ENCODE peak calls at places on chromosomes 4 and X, in nine cellular contexts. L is spleen, P is mucosa of descending colon, Y is fibroblast of the aortic adventitia, C is GM06990, K is A549, W is colonic mucosa, G is right atrium auricular region, Z is cardiac muscle cell. U is an unnamed sample.

GRCh38 chrX:13747836-13748235 is 13.3 kb downstream of the OFD1 start:
- DNase-seq in L (no peak), P (no peak), Y (peak), C (no peak), K (peak), W (peak), G (no peak), Z (peak), U (peak)

GRCh38 chrX:107025538-107025937 is 25.5 kb upstream of the MORC4 start:
- DNase-seq in L (no peak), P (no peak), Y (peak), C (peak), K (peak), W (no peak), G (no peak), Z (peak), U (no peak)

GRCh38 chrX:132023896-132024386 is 839 bp downstream of the STK26 start:
- DNase-seq in L (peak), P (peak), Y (no peak), C (peak), K (peak), W (peak), G (no peak), Z (no peak), U (no peak)

GRCh38 chrX:65528705-65529340 is 5.8 kb downstream of the LAS1L start:
- DNase-seq in L (no peak), P (peak), Y (peak), C (no peak), K (peak), W (peak), G (peak), Z (peak), U (peak)

GRCh38 chr4:11628093-11628725 is 199.5 kb upstream of the HS3ST1 start:
- DNase-seq in L (no peak), P (no peak), Y (peak), C (no peak), K (no peak), W (no peak), G (no peak), Z (peak), U (no peak)

GRCh38 chr4:87078987-87079469 is 141.4 kb downstream of the KLHL8 start:
- DNase-seq in L (no peak), P (no peak), Y (peak), C (no peak), K (no peak), W (no peak), G (peak), Z (peak), U (no peak)

GRCh38 chr4:134422776-134423175 is 221.2 kb upstream of the PABPC4L start:
- DNase-seq in L (no peak), P (no peak), Y (no peak), C (no peak), K (no peak), W (no peak), G (no peak), Z (no peak), U (no peak)

GRCh38 chr4:1323635-1324442 is 23.2 kb upstream of the UVSSA start:
- DNase-seq in L (peak), P (peak), Y (peak), C (no peak), K (peak), W (no peak), G (no peak), Z (peak), U (no peak)

GRCh38 chrX:153761863-153762262 is 2.2 kb upstream of the PLXNB3 start:
- DNase-seq in L (peak), P (no peak), Y (no peak), C (no peak), K (no peak), W (no peak), G (no peak), Z (no peak), U (no peak)

GRCh38 chrX:32483534-32484136 is 727.7 kb downstream of the DMD start:
- DNase-seq in L (no peak), P (no peak), Y (no peak), C (no peak), K (no peak), W (no peak), G (no peak), Z (no peak), U (no peak)

GRCh38 chrX:47497274-47497673 is 14.3 kb upstream of the ZNF41 start:
- DNase-seq in L (no peak), P (no peak), Y (peak), C (no peak), K (no peak), W (no peak), G (no peak), Z (peak), U (no peak)

GRCh38 chr4:142407569-142407968 is 438.5 kb downstream of the INPP4B start:
- DNase-seq in L (no peak), P (no peak), Y (peak), C (no peak), K (no peak), W (no peak), G (no peak), Z (peak), U (no peak)

GRCh38 chr4:94504545-94504944 is 52.8 kb downstream of the PDLIM5 start:
- DNase-seq in L (no peak), P (no peak), Y (no peak), C (no peak), K (no peak), W (no peak), G (no peak), Z (peak), U (no peak)

GRCh38 chrX:148556498-148556897 is 56.1 kb downstream of the AFF2 start:
- DNase-seq in L (no peak), P (no peak), Y (no peak), C (no peak), K (no peak), W (no peak), G (no peak), Z (no peak), U (no peak)

GRCh38 chr4:1567808-1568581 is 116.1 kb downstream of the FAM53A start:
- DNase-seq in L (peak), P (peak), Y (no peak), C (no peak), K (no peak), W (no peak), G (no peak), Z (no peak), U (no peak)

GRCh38 chr4:144645102-144645469 is 870 bp upstream of the HHIP start:
- DNase-seq in L (no peak), P (peak), Y (peak), C (peak), K (no peak), W (no peak), G (no peak), Z (no peak), U (peak)

GRCh38 chr4:20589436-20589835 is 110.8 kb upstream of the PACRGL start:
- DNase-seq in L (no peak), P (no peak), Y (no peak), C (no peak), K (no peak), W (peak), G (no peak), Z (no peak), U (no peak)

GRCh38 chrX:94361241-94361640 is 687.2 kb downstream of the FAM133A start:
- DNase-seq in L (no peak), P (no peak), Y (no peak), C (no peak), K (no peak), W (no peak), G (no peak), Z (no peak), U (no peak)

GRCh38 chrX:84724576-84724975 is 222.3 kb upstream of the HDX start:
- DNase-seq in L (no peak), P (no peak), Y (no peak), C (no peak), K (no peak), W (no peak), G (no peak), Z (no peak), U (no peak)

GRCh38 chr4:145440292-145441007 is 41.2 kb upstream of the SMAD1 start:
- DNase-seq in L (no peak), P (no peak), Y (no peak), C (no peak), K (no peak), W (no peak), G (no peak), Z (no peak), U (no peak)

GRCh38 chrX:15474058-15474457 is 19.1 kb downstream of the PIR start:
- DNase-seq in L (no peak), P (no peak), Y (no peak), C (no peak), K (no peak), W (no peak), G (no peak), Z (no peak), U (no peak)

GRCh38 chr4:175308236-175308635 is 390.1 kb downstream of the ADAM29 start:
- DNase-seq in L (no peak), P (no peak), Y (peak), C (no peak), K (no peak), W (no peak), G (no peak), Z (no peak), U (no peak)

GRCh38 chr4:138919094-138919936 is 96.3 kb upstream of the NOCT start:
- DNase-seq in L (peak), P (peak), Y (peak), C (no peak), K (peak), W (peak), G (peak), Z (peak), U (peak)

GRCh38 chr4:184349283-184350039 is 124.9 kb downstream of the IRF2 start:
- DNase-seq in L (no peak), P (peak), Y (no peak), C (no peak), K (no peak), W (peak), G (no peak), Z (no peak), U (peak)

GRCh38 chr4:113921089-113921842 is 58.2 kb downstream of the ARSJ start:
- DNase-seq in L (no peak), P (no peak), Y (peak), C (no peak), K (no peak), W (no peak), G (no peak), Z (peak), U (no peak)

GRCh38 chr4:85116008-85116407 is 149.5 kb upstream of the WDFY3 start:
- DNase-seq in L (no peak), P (no peak), Y (no peak), C (no peak), K (no peak), W (no peak), G (no peak), Z (no peak), U (peak)

GRCh38 chrX:104342065-104342464 is 87.3 kb upstream of the ESX1 start:
- DNase-seq in L (no peak), P (no peak), Y (no peak), C (no peak), K (no peak), W (no peak), G (no peak), Z (no peak), U (no peak)

GRCh38 chr4:100929753-100930152 is 411.9 kb upstream of the EMCN start:
- DNase-seq in L (no peak), P (no peak), Y (no peak), C (no peak), K (no peak), W (no peak), G (no peak), Z (no peak), U (no peak)

GRCh38 chrX:71923516-71923915 is 12.9 kb downstream of the NHSL2 start:
- DNase-seq in L (no peak), P (no peak), Y (peak), C (no peak), K (no peak), W (no peak), G (no peak), Z (peak), U (no peak)

GRCh38 chrX:68820476-68821110 is 8.2 kb upstream of the EFNB1 start:
- DNase-seq in L (no peak), P (no peak), Y (no peak), C (no peak), K (no peak), W (no peak), G (no peak), Z (no peak), U (no peak)

GRCh38 chrX:79270401-79270800 is 96.7 kb downstream of the ITM2A start:
- DNase-seq in L (peak), P (peak), Y (no peak), C (peak), K (no peak), W (peak), G (no peak), Z (peak), U (peak)

GRCh38 chrX:150616863-150617198 is 48.4 kb downstream of the MTM1 start:
- DNase-seq in L (no peak), P (no peak), Y (peak), C (no peak), K (no peak), W (no peak), G (no peak), Z (no peak), U (no peak)

GRCh38 chr4:104751468-104751867 is 256.8 kb upstream of the CXXC4 start:
- DNase-seq in L (no peak), P (no peak), Y (no peak), C (no peak), K (no peak), W (no peak), G (no peak), Z (no peak), U (no peak)

GRCh38 chr4:177879851-177880250 is 437.6 kb upstream of the AGA start:
- DNase-seq in L (no peak), P (no peak), Y (no peak), C (no peak), K (peak), W (no peak), G (no peak), Z (no peak), U (no peak)

GRCh38 chr4:25233737-25234389 is at the start of gene PI4K2B:
- DNase-seq in L (peak), P (peak), Y (peak), C (peak), K (peak), W (peak), G (peak), Z (peak), U (peak)

GRCh38 chrX:143121471-143121870 is 95.7 kb downstream of the SPANXN4 start:
- DNase-seq in L (no peak), P (no peak), Y (no peak), C (no peak), K (no peak), W (no peak), G (no peak), Z (no peak), U (no peak)

GRCh38 chr4:24856586-24856985 is 56.3 kb downstream of the CCDC149 start:
- DNase-seq in L (no peak), P (no peak), Y (peak), C (peak), K (no peak), W (no peak), G (no peak), Z (peak), U (no peak)

GRCh38 chr4:140004580-140005314 is 149.2 kb downstream of the MAML3 start:
- DNase-seq in L (no peak), P (no peak), Y (peak), C (no peak), K (no peak), W (no peak), G (no peak), Z (peak), U (peak)

DNA sequence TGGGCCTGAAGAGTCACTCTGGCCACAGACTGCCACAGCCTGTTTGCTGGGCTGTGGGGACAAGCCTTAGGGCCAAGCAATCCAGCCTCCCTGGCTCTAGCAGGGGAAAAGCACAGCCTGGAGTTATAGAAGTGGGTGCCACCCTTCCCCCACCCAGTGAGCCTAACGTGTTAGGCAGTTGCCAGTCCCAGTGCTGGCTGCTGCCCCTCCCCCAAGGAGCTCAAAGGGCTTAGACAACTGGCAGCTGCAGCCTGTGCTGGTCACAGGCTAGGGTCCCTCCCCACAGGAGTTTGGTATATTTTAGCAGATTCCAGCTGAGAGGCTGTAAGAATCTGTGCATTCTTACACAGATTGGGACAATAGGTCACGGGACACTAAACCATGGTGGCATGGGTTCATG is 370.3 kb upstream of the FGF16 start:
- DNase-seq in L (no peak), P (no peak), Y (no peak), C (no peak), K (no peak), W (no peak), G (no peak), Z (no peak), U (no peak)
- H3K4me3 ChIP-seq in L (no peak), P (no peak), Y (no peak), C (no peak), K (no peak), W (no peak), G (no peak), Z (no peak), U (no peak)

DNA sequence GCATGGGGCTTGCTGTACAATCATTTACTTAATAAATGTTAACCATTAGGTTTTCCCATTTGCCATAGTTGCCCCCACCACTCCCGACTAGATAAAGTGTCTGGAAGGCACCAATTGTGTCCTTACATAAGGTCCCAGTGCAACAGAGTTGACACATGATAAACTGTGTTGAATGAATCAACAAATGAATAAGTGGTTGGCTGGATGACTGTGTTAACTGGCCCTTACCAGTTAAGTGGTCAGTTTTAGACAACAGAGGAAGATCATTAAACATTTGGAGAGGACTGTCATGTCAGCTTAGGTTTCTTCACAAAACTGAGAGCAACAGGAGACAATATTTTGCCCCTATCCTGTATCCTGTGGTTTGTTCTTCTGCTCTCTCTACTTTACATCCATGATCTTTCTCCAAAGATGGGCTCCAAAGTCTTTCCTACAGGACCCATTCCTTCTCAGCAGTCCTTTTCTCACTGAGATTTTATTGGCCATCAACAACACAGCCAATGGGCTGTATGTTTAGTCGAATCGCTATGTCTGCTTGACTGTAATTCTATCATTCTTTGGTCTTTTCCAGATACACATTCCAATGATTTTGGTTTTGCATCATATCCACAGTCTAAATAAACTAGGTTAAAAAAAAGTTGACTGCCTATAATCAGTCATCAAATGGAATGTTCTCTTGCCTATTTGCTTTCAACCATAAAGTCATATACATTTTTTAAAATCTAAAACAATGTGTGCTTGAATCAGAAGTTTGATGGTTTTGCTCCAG is 74.3 kb downstream of the RNF150 start:
- DNase-seq in L (no peak), P (no peak), Y (peak), C (no peak), K (no peak), W (no peak), G (no peak), Z (no peak), U (no peak)
- H3K4me3 ChIP-seq in L (no peak), P (no peak), Y (no peak), C (no peak), K (no peak), W (no peak), G (no peak), Z (no peak), U (no peak)

DNA sequence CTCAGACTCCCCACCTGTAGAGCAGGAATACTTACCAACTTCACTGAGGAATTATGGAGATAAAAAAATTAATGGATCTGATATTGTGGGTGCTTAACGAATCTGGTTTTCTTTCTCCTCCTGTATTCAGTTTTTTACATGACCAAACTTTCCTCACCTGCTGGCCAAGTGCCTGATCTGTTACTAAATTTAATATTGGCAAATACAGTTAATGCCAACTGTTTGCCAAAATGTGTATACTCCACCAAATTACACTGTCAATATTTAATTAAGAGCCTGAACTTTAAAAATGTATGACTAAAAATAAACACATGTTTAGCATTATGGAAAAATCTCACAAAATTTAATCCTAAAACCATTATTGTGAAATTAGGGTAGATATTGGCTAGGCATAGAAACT is 3.3 kb downstream of the PGRMC2 start:
- DNase-seq in L (no peak), P (no peak), Y (no peak), C (no peak), K (no peak), W (no peak), G (no peak), Z (no peak), U (peak)
- H3K4me3 ChIP-seq in L (no peak), P (no peak), Y (peak), C (no peak), K (peak), W (peak), G (no peak), Z (no peak), U (no peak)

DNA sequence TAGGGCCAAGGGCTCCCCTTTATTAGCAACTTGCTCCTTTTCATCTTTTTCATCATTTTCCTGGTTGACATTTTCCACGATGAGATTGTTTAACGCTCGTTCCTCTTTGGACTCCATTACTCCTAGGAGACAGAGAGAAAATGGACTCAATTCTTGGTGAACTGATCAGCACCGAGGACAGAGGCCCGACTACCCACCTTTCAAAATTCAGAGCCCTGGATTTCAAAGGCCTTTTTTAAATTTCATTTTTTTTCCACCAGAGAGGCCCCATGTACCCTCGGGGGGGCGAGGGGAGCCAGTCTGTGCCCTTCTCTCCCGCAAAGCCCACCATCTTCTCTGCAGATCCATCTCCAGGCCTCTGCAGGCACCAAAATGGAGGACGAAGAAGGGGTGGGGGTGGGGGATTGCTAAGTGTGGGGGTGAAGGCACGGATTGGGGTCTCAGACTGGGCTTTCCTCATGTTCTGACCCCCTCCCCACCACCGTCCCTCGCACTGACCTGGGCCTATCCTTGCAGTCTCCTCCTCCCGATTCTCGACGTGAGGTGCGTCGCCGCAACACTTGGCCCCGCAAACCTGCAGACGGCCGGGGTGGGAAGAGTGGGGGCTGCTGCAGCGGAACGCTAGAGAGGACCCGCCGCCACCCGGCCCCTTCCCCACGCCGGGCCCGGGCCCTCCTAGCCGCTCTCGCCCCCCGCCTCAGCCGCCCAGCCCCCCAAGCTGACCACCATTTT is 764 bp downstream of the BEX2 start:
- DNase-seq in L (peak), P (peak), Y (no peak), C (no peak), K (no peak), W (no peak), G (no peak), Z (no peak), U (no peak)
- H3K4me3 ChIP-seq in L (peak), P (peak), Y (peak), C (peak), K (peak), W (peak), G (peak), Z (peak), U (peak)

U was measured in body of pancreas.